ENCODE peak calls at places on chromosomes 1 and 21, in four cellular contexts. Q is coronary artery, U is memory B cell, D is endothelial cell. E is an unnamed sample.

GRCh38 chr1:182809414-182809957 is 19.9 kb downstream of the NPL start:
- DNase-seq in Q (no peak), U (no peak), D (no peak), E (no peak)

GRCh38 chr1:51642739-51643142 is 25.8 kb downstream of the OSBPL9 start:
- DNase-seq in Q (no peak), U (no peak), D (no peak), E (no peak)

GRCh38 chr1:220527279-220528048 is 472 bp upstream of the MARK1 start:
- DNase-seq in Q (peak), U (no peak), D (peak), E (peak)

GRCh38 chr1:229758101-229759036 is 132.3 kb downstream of the URB2 start:
- DNase-seq in Q (no peak), U (no peak), D (no peak), E (no peak)

GRCh38 chr1:24283326-24284155 is 35.6 kb upstream of the GRHL3 start:
- DNase-seq in Q (no peak), U (no peak), D (no peak), E (no peak)

GRCh38 chr1:64526312-64526711 is 56.4 kb downstream of the CACHD1 start:
- DNase-seq in Q (no peak), U (no peak), D (no peak), E (no peak)

GRCh38 chr1:164774819-164775654 is 216.1 kb downstream of the PBX1 start:
- DNase-seq in Q (no peak), U (no peak), D (no peak), E (peak)

GRCh38 chr1:214414691-214415090 is 133.7 kb downstream of the SMYD2 start:
- DNase-seq in Q (no peak), U (no peak), D (no peak), E (no peak)

GRCh38 chr21:26961704-26962103 is 5.2 kb downstream of the ADAMTS5 start:
- DNase-seq in Q (no peak), U (no peak), D (peak), E (no peak)